ENCODE peak calls at places on chromosomes 16 and 17, in six cellular contexts. T, S, J, E, D and W are unnamed samples.

GRCh38 chr17:44280383-44280782 is 12.4 kb upstream of the SLC4A1 start:
- DNase-seq in T (no peak), E (no peak), S (no peak), D (no peak), J (no peak), W (no peak)

GRCh38 chr17:67855504-67856324 is 30.4 kb downstream of the BPTF start:
- DNase-seq in J (no peak), D (no peak), S (no peak), E (no peak), T (no peak), W (no peak)

GRCh38 chr17:4594406-4595349 is 10.3 kb downstream of the SMTNL2 start:
- DNase-seq in J (peak), T (no peak), D (no peak), S (peak), E (no peak), W (no peak)

GRCh38 chr17:79202476-79202875 is 127.9 kb downstream of the ENGASE start:
- DNase-seq in J (no peak), E (no peak), T (peak), D (no peak), S (no peak), W (no peak)

GRCh38 chr17:15510361-15510760 is 42.9 kb upstream of the CDRT4 start:
- DNase-seq in D (peak), J (no peak), E (peak), S (no peak), T (peak), W (peak)

GRCh38 chr16:72066747-72067146 is 3.7 kb downstream of the HPR start:
- DNase-seq in D (peak), J (peak), E (no peak), S (no peak), T (peak), W (peak)

GRCh38 chr16:66007717-66008116 is 358.8 kb upstream of the CDH5 start:
- DNase-seq in E (no peak), D (peak), J (peak), S (no peak), T (peak), W (no peak)

GRCh38 chr16:63787014-63787413 is 1334.8 kb downstream of the CDH11 start:
- DNase-seq in E (no peak), S (no peak), T (peak), D (no peak), J (no peak), W (no peak)

GRCh38 chr17:77178586-77178985 is 37.8 kb downstream of the SEC14L1 start:
- DNase-seq in E (no peak), S (no peak), D (no peak), J (no peak), T (no peak), W (no peak)
- H3K4me3 ChIP-seq in E (no peak), S (no peak), D (no peak), J (no peak), T (no peak), W (no peak)

DNA sequence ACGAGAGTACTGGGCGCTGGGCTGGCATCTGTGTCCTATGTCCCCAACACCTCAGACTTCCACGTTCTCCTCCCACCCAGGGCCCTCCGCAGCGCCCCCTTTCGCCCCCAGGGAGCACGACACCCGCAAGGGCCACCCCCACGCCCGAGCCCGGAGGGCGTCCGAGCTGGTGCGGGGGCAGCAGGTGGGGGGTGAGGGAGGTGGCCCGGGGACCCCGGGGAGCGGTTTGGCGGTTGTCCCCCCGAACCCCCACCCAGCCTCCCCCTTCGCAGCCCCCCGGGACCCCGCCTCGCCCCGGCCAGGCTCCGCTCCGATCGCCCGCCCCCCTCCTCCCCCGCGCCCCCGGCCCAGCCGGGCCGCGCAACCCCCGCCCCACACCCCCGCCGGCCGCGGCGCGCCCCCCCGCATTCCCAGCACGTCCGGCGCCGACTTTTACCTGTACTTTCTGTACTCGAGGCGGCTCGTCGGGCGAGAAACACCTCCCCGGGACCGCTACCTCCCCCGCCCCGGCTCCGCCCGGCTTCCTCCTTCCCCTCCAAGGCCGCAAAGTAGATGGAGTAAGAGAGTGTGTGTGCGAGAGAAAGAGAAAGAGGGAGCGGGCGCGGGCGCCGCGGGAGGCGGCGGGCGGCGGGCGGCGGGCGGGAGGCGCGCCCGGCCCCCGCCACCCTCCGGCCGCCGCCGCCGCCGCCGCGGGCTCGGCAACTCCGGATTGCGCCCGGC is 897 bp downstream of the CDYL2 start:
- DNase-seq in E (no peak), J (peak), D (no peak), T (no peak), S (peak), W (no peak)
- TF ChIP-seq CTCF in E (peak), J (peak), D (peak), T (peak), S (peak), W (peak)

DNA sequence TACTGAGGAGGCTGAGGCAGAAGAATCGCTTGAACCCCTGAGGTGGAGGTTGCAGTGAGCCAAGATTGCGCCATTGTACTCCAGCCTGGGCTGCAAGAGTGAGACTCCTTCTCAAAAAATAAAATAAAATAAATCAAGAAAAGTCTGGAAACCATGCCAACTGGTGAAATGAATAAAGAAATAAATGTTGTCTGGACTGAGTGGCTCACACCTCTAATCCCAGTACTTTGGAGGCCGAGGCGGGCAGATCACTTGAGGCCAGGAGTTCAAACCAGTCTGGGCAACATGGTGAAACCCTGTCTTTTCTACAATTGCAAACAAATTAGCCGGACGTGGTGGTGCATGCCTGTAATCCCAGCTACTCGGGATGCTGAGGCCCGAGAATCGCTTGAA is 744 bp upstream of the LRRC37A3 start:
- DNase-seq in T (peak), D (no peak), J (peak), E (no peak), S (no peak), W (no peak)
- H3K4me3 ChIP-seq in T (peak), D (peak), J (peak), E (peak), S (peak), W (peak)

DNA sequence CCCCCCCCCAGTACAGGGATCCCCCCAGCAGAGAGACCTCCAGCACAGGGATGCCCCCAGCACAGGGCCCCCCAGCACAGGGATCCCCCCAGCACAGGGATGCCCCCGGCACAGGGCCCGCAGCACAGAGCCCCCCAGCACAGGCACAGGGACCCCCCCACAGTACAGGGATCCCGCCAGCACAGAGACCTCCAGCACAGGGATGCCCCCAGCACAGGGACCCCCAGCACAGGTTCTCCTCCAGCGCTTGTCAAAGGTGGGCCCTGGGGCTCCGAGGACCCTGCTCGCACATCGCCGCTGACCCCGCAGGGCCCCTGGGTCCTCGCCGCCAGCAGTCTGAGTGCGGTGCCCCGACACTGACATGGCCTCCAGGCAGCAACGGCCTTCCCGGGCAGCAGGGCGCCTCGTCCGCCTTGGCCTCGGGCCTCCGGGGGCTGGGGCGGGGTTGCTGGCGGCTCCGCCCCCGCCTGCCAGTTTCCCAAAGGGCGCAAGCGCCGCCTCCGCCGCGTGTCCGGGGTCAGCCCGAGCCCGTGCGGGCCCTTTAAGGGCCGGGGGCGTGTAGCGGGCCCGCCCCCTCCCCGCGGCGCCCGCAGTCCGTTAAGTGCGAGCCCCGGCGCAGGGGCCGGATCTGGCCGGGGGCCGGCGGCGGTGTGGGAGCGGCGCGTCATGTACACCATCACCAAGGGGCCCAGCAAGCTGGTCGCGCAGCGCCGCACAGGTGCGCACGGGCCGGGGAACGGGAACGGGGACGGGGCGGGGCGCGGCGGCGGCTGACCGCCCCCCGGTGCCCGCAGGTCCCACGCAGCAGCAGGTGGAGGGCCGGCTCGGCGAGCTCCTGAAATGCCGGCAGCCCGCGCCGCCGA is at the start of gene MCRIP2:
- DNase-seq in E (no peak), D (peak), T (peak), S (no peak), J (peak), W (no peak)
- TF ChIP-seq CTCF in E (no peak), D (no peak), T (no peak), S (no peak), J (no peak), W (no peak)

GRCh38 chr17:511001-511690 is 158.5 kb upstream of the RPH3AL start:
- DNase-seq in S (no peak), T (peak), J (no peak), E (no peak), D (peak), W (no peak)

GRCh38 chr17:507441-507840 is 154.8 kb upstream of the RPH3AL start:
- DNase-seq in S (no peak), T (no peak), D (no peak), E (no peak), J (no peak), W (no peak)

GRCh38 chr17:510223-510917 is 157.8 kb upstream of the RPH3AL start:
- DNase-seq in J (no peak), E (no peak), T (no peak), D (no peak), S (no peak), W (no peak)

GRCh38 chr17:511833-512251 is 159.2 kb upstream of the RPH3AL start:
- DNase-seq in E (no peak), T (peak), D (peak), S (no peak), J (no peak), W (no peak)

DNA sequence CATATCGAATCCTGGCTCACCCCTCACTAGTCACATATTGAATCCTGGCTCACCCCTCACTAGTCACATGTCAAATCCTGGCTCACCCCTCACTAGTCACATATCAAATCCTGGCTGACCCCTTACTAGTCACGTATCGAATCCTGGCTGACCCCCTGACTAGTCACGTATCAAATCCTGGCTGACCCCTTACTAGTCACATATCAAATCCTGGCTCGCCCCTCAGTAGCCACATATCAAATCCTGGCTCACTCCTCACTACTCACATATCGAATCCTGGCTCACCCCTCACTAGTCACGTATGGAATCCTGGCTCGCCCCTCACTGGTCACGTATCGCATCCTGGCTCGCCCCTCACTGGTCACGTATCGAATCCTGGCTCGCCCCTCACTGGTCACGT is 156.7 kb upstream of the RPH3AL start:
- DNase-seq in J (no peak), T (no peak), E (no peak), D (no peak), S (no peak), W (no peak)
- H3K4me3 ChIP-seq in J (no peak), T (no peak), E (no peak), D (no peak), S (no peak), W (no peak)

GRCh38 chr16:13553453-13553985 is 366.4 kb upstream of the ERCC4 start:
- DNase-seq in E (no peak), T (no peak), S (no peak), D (no peak), J (no peak), W (no peak)

GRCh38 chr16:13550254-13550653 is 369.7 kb upstream of the ERCC4 start:
- DNase-seq in T (no peak), S (no peak), E (no peak), J (no peak), D (no peak), W (no peak)

GRCh38 chr16:13554020-13554419 is 365.9 kb upstream of the ERCC4 start:
- DNase-seq in T (no peak), D (no peak), E (no peak), J (no peak), S (no peak), W (no peak)

GRCh38 chr16:13552960-13553257 is 367.0 kb upstream of the ERCC4 start:
- DNase-seq in J (no peak), E (no peak), T (no peak), S (no peak), D (no peak), W (no peak)

DNA sequence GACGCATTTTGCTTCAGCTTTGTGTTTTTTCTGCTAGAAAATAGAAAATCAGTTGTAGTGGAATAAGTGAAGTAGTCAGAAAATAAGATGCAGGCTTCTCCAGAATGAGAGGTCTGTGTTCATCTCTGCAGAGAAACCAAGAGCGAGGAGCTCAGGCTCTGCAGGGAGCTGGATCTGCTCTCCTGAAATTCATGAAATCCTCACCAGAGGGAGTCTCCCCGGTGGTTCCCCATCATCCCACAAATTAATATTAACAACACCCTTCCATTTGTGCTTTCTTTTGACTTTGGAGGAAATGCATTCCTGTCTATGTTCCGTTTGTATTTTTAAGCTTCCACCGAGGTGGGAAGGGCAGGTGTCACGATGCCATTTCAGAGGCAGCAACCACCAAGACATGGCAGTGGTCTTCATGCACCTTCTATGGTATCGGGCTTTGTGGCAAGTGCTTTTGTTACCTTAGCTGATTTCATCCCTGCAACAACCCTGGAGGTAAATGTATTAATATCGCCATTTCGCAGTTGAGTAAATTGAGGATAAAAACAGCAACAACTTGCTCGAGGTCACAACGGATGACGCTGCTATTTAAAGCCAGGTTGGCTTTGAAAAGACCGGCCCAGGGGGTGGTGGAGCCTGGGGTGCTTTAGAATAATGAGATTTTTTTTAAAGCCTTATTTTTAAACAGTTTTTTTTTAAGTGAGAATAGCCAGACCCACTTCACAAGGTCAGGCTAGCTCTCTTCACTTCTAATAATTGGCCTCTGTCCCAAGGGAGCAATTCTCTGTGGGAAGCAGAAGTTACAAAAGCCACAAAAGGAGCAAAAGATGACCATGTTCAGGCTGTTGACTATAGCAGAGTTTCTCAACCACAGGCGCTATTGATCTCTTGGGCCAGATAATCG is 367.6 kb upstream of the ERCC4 start:
- DNase-seq in T (no peak), E (no peak), D (no peak), J (no peak), S (no peak), W (no peak)
- TF ChIP-seq CTCF in T (no peak), E (no peak), D (no peak), J (peak), S (no peak), W (no peak)

GRCh38 chr17:17303847-17304490 is 796 bp downstream of the NT5M start:
- DNase-seq in D (no peak), S (no peak), T (no peak), E (no peak), J (no peak), W (no peak)

GRCh38 chr17:17303010-17303846 is at the start of gene NT5M:
- DNase-seq in T (peak), S (peak), D (peak), E (peak), J (peak), W (peak)

GRCh38 chr17:17298108-17298507 is 5.1 kb upstream of the NT5M start:
- DNase-seq in S (no peak), T (peak), D (no peak), J (no peak), E (no peak), W (no peak)

GRCh38 chr17:17304521-17304985 is 1.4 kb downstream of the NT5M start:
- DNase-seq in E (no peak), S (peak), T (no peak), J (no peak), D (no peak), W (no peak)

DNA sequence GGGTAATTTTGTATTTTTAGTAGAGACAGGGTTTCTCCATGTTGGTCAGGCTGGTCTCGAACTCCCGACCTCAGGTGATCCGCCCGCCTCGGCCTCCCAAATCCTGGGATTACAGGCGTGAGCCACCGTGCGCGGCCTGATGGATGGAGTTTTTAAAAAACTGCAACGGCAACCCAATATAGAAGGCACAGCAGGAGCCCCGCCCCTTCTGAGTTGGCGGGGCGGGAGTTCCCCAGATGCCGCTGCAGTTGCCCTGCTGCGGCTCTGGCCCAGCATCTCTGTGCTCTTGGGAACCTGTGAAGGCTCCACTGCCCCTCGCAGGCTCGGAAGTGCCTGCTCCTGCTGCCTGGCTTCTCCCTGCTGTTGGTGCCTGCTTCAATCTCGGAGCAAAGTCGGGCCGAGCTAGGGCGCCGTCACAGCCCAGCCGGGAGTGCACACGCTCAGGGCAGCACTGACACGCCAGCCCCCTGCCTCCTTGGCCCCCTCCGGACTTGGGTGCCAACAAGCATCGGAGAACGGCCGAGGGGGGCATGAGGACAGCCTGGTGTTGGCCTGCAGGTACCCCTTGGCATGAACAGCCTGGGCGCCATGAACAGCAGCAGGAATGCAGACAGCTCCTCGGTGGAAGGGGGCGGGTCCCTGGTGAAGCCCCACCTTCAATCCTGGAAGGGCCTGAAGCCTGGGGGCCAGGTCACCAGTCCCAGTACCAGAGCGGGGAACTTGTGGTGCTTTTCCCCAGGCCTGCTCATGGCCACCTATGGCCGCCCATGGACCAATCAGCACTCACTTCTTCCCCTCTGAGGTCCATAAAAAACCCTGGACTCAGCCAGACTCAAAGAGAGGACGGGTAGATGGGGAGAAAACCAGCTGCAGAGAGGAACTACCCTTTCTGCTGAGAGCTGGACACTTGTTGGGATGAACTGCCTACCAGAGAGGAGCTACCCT is 2.3 kb upstream of the NT5M start:
- DNase-seq in E (no peak), D (peak), T (peak), J (peak), S (peak), W (peak)
- H3K4me3 ChIP-seq in E (peak), D (peak), T (peak), J (peak), S (peak), W (peak)